ENCODE peak calls at places on chromosomes 2 and 18, in six cellular contexts. One of them, this sample, is unnamed.

GRCh38 chr2:105839793-105840192 is 95.1 kb downstream of the NCK2 start:
- DNase-seq in PC-3: no peak
- DNase-seq in hepatocyte: no peak
- DNase-seq in PC-9: no peak
- DNase-seq in GM23248: no peak
- DNase-seq in GM23338: no peak
- DNase-seq in this sample: no peak

GRCh38 chr18:45554070-45554767 is 61.1 kb upstream of the SLC14A2 start:
- DNase-seq in GM23338: no peak
- DNase-seq in PC-9: no peak
- DNase-seq in hepatocyte: no peak
- DNase-seq in PC-3: no peak
- DNase-seq in GM23248: no peak
- DNase-seq in this sample: no peak

GRCh38 chr2:61660511-61661388 is 122.6 kb upstream of the XPO1 start:
- DNase-seq in PC-3: peak; percentile 14
- DNase-seq in GM23248: no peak
- DNase-seq in hepatocyte: peak; percentile 14
- DNase-seq in PC-9: no peak
- DNase-seq in GM23338: no peak
- DNase-seq in this sample: no peak

GRCh38 chr18:67589325-67589724 is 72.8 kb upstream of the DSEL start:
- DNase-seq in GM23248: peak; percentile 10
- DNase-seq in PC-3: peak; percentile 54
- DNase-seq in PC-9: no peak
- DNase-seq in hepatocyte: no peak
- DNase-seq in GM23338: no peak
- DNase-seq in this sample: no peak

GRCh38 chr2:240465765-240466578 is 30.5 kb downstream of the GPC1 start:
- DNase-seq in GM23248: no peak
- DNase-seq in PC-9: no peak
- DNase-seq in PC-3: no peak
- DNase-seq in hepatocyte: peak; percentile 4
- DNase-seq in GM23338: no peak
- DNase-seq in this sample: no peak

GRCh38 chr2:164671664-164672396 is 50.5 kb upstream of the GRB14 start:
- DNase-seq in GM23248: peak; percentile 40
- DNase-seq in GM23338: no peak
- DNase-seq in PC-3: no peak
- DNase-seq in hepatocyte: no peak
- DNase-seq in PC-9: no peak
- DNase-seq in this sample: no peak

GRCh38 chr2:204681412-204681811 is 136.1 kb downstream of the PARD3B start:
- DNase-seq in hepatocyte: peak; percentile 10
- DNase-seq in PC-9: no peak
- DNase-seq in PC-3: no peak
- DNase-seq in GM23338: no peak
- DNase-seq in GM23248: peak; percentile 42
- DNase-seq in this sample: no peak

GRCh38 chr2:163155279-163155883 is 316.8 kb upstream of the KCNH7 start:
- DNase-seq in hepatocyte: peak; percentile 43
- DNase-seq in PC-9: peak; percentile 41
- DNase-seq in PC-3: peak; percentile 67
- DNase-seq in GM23338: peak; percentile 54
- DNase-seq in GM23248: peak; percentile 47
- DNase-seq in this sample: no peak

GRCh38 chr2:85248741-85249524 is 78.9 kb downstream of the TGOLN2 start:
- DNase-seq in hepatocyte: peak; percentile 68
- DNase-seq in GM23338: peak; percentile 61
- DNase-seq in PC-9: peak; percentile 96
- DNase-seq in GM23248: peak; percentile 90
- DNase-seq in PC-3: peak; percentile 92
- DNase-seq in this sample: no peak

GRCh38 chr18:46393230-46393629 is 263.8 kb downstream of the LOXHD1 start:
- DNase-seq in GM23248: no peak
- DNase-seq in GM23338: peak; percentile 81
- DNase-seq in PC-3: no peak
- DNase-seq in PC-9: no peak
- DNase-seq in hepatocyte: no peak
- DNase-seq in this sample: no peak

GRCh38 chr2:167293172-167293781 is 405.0 kb downstream of the XIRP2 start:
- DNase-seq in PC-3: peak; percentile 6
- DNase-seq in GM23338: peak; percentile 45
- DNase-seq in PC-9: no peak
- DNase-seq in GM23248: peak; percentile 49
- DNase-seq in hepatocyte: peak; percentile 35
- DNase-seq in this sample: no peak

GRCh38 chr2:127398239-127398590 is 10.4 kb upstream of the MAP3K2 start:
- DNase-seq in PC-9: peak; percentile 94
- DNase-seq in GM23248: peak; percentile 98
- DNase-seq in hepatocyte: peak; percentile 91
- DNase-seq in GM23338: no peak
- DNase-seq in PC-3: peak; percentile 97
- DNase-seq in this sample: no peak

GRCh38 chr2:25912851-25913695 is 34.8 kb upstream of the ASXL2 start:
- DNase-seq in PC-3: peak; percentile 8
- DNase-seq in PC-9: no peak
- DNase-seq in GM23338: peak; percentile 82
- DNase-seq in hepatocyte: no peak
- DNase-seq in GM23248: peak; percentile 65
- DNase-seq in this sample: no peak

GRCh38 chr2:74555610-74556103 is 1.1 kb downstream of the DOK1 start:
- DNase-seq in hepatocyte: no peak
- DNase-seq in GM23248: no peak
- DNase-seq in PC-9: no peak
- DNase-seq in GM23338: peak; percentile 36
- DNase-seq in PC-3: no peak
- DNase-seq in this sample: no peak

GRCh38 chr2:167932123-167932693 is 315.2 kb downstream of the STK39 start:
- DNase-seq in GM23248: no peak
- DNase-seq in PC-9: no peak
- DNase-seq in GM23338: no peak
- DNase-seq in hepatocyte: no peak
- DNase-seq in PC-3: no peak
- DNase-seq in this sample: no peak

GRCh38 chr18:55048892-55049291 is 89.6 kb upstream of the CCDC68 start:
- DNase-seq in PC-9: peak; percentile 57
- DNase-seq in GM23338: no peak
- DNase-seq in hepatocyte: no peak
- DNase-seq in PC-3: peak; percentile 79
- DNase-seq in GM23248: peak; percentile 83
- DNase-seq in this sample: no peak

GRCh38 chr2:84986018-84986417 is 15.1 kb downstream of the KCMF1 start:
- DNase-seq in GM23248: peak; percentile 32
- DNase-seq in PC-3: no peak
- DNase-seq in hepatocyte: no peak
- DNase-seq in PC-9: no peak
- DNase-seq in GM23338: no peak
- DNase-seq in this sample: no peak

GRCh38 chr2:46915281-46915810 is at the start of gene MCFD2:
- DNase-seq in PC-3: peak; percentile 20
- DNase-seq in GM23248: peak; percentile 72
- DNase-seq in hepatocyte: peak; percentile 55
- DNase-seq in GM23338: no peak
- DNase-seq in PC-9: no peak
- DNase-seq in this sample: no peak

GRCh38 chr2:7860693-7861092 is 821.2 kb upstream of the ID2 start:
- DNase-seq in GM23248: peak; percentile 48
- DNase-seq in PC-3: peak; percentile 34
- DNase-seq in PC-9: no peak
- DNase-seq in GM23338: no peak
- DNase-seq in hepatocyte: no peak
- DNase-seq in this sample: no peak

GRCh38 chr2:7857904-7858303 is 824.0 kb upstream of the ID2 start:
- DNase-seq in GM23338: no peak
- DNase-seq in GM23248: peak; percentile 90
- DNase-seq in PC-9: no peak
- DNase-seq in PC-3: peak; percentile 22
- DNase-seq in hepatocyte: no peak
- DNase-seq in this sample: no peak

GRCh38 chr2:7866104-7866503 is 815.8 kb upstream of the ID2 start:
- DNase-seq in GM23338: no peak
- DNase-seq in hepatocyte: no peak
- DNase-seq in PC-9: no peak
- DNase-seq in PC-3: no peak
- DNase-seq in GM23248: no peak
- DNase-seq in this sample: no peak

GRCh38 chr2:7866825-7867224 is 815.0 kb upstream of the ID2 start:
- DNase-seq in GM23248: no peak
- DNase-seq in PC-3: no peak
- DNase-seq in GM23338: no peak
- DNase-seq in hepatocyte: no peak
- DNase-seq in PC-9: no peak
- DNase-seq in this sample: no peak

GRCh38 chr2:7861910-7862702 is 819.8 kb upstream of the ID2 start:
- DNase-seq in PC-3: no peak
- DNase-seq in hepatocyte: no peak
- DNase-seq in PC-9: no peak
- DNase-seq in GM23338: no peak
- DNase-seq in GM23248: no peak
- DNase-seq in this sample: no peak
- TF ChIP-seq EZH2 in PC-3: no peak
- TF ChIP-seq EZH2 in hepatocyte: no peak
- TF ChIP-seq EZH2 in PC-9: no peak
- TF ChIP-seq EZH2 in GM23338: no peak
- TF ChIP-seq EZH2 in GM23248: no peak
- TF ChIP-seq EZH2 in this sample: no peak

DNA sequence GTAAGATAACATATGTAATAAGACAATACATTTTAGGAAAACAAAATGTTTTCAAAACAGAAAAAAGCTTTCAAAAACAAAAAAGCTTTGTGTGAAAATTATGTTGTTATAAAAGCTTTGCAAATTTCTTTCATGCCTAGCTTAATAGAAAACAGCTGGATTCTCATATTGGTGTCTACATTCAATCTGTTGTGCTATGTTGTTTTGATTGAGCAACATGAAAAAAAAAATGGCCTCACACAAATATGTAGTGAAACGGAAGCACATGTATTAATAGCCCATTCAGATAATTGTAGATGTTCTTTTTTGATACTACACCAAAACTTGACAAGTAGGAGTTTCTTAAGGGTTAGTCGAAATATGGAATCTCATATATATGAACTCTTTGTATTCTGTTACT is 197.5 kb downstream of the ZEB2 start:
- DNase-seq in PC-3: no peak
- DNase-seq in PC-9: no peak
- DNase-seq in hepatocyte: no peak
- DNase-seq in GM23338: no peak
- DNase-seq in GM23248: peak; percentile 58
- DNase-seq in this sample: no peak
- H3K79me2 ChIP-seq in PC-3: peaks cover 9% of the 10 kb centered on the region
- H3K79me2 ChIP-seq in PC-9: no peaks in the 10 kb centered on the region
- H3K79me2 ChIP-seq in hepatocyte: peaks cover 36% of the 10 kb centered on the region
- H3K79me2 ChIP-seq in GM23338: peaks cover 39% of the 10 kb centered on the region
- H3K79me2 ChIP-seq in GM23248: peaks cover 50% of the 10 kb centered on the region
- H3K79me2 ChIP-seq in this sample: no peaks in the 10 kb centered on the region

GRCh38 chr18:12842459-12843380 is 41.3 kb downstream of the PTPN2 start:
- DNase-seq in GM23338: peak; percentile 52
- DNase-seq in GM23248: no peak
- DNase-seq in hepatocyte: no peak
- DNase-seq in PC-9: no peak
- DNase-seq in PC-3: no peak
- DNase-seq in this sample: no peak

GRCh38 chr18:12839526-12840196 is 44.4 kb downstream of the PTPN2 start:
- DNase-seq in PC-9: no peak
- DNase-seq in GM23248: peak; percentile 42
- DNase-seq in PC-3: no peak
- DNase-seq in GM23338: no peak
- DNase-seq in hepatocyte: no peak
- DNase-seq in this sample: no peak

GRCh38 chr18:12841070-12841469 is 43.0 kb downstream of the PTPN2 start:
- DNase-seq in hepatocyte: no peak
- DNase-seq in PC-3: no peak
- DNase-seq in PC-9: no peak
- DNase-seq in GM23338: peak; percentile 30
- DNase-seq in GM23248: no peak
- DNase-seq in this sample: no peak

GRCh38 chr18:12840382-12840781 is 43.7 kb downstream of the PTPN2 start:
- DNase-seq in PC-9: no peak
- DNase-seq in hepatocyte: no peak
- DNase-seq in GM23338: no peak
- DNase-seq in GM23248: no peak
- DNase-seq in PC-3: no peak
- DNase-seq in this sample: no peak

GRCh38 chr18:12843420-12844346 is 40.4 kb downstream of the PTPN2 start:
- DNase-seq in hepatocyte: no peak
- DNase-seq in PC-9: no peak
- DNase-seq in GM23338: peak; percentile 30
- DNase-seq in GM23248: no peak
- DNase-seq in PC-3: no peak
- DNase-seq in this sample: no peak
- H3K4me2 ChIP-seq in hepatocyte: no peak overlapping the region
- H3K4me2 ChIP-seq in PC-9: no peak overlapping the region
- H3K4me2 ChIP-seq in GM23338: no peak overlapping the region
- H3K4me2 ChIP-seq in GM23248: no peak overlapping the region
- H3K4me2 ChIP-seq in PC-3: no peak overlapping the region
- H3K4me2 ChIP-seq in this sample: no peak overlapping the region

GRCh38 chr2:165793779-165794519 is at the start of gene GALNT3:
- DNase-seq in PC-9: peak; percentile 82
- DNase-seq in hepatocyte: peak; percentile 94
- DNase-seq in PC-3: peak; percentile 96
- DNase-seq in GM23248: peak; percentile 40
- DNase-seq in GM23338: peak; percentile 96
- DNase-seq in this sample: no peak
- TF ChIP-seq EZH2 in PC-9: no peak
- TF ChIP-seq EZH2 in hepatocyte: peak; percentile 13
- TF ChIP-seq EZH2 in PC-3: no peak
- TF ChIP-seq EZH2 in GM23248: no peak
- TF ChIP-seq EZH2 in GM23338: no peak
- TF ChIP-seq EZH2 in this sample: no peak

GRCh38 chr2:241505781-241506201 is 2.6 kb downstream of the STK25 start:
- DNase-seq in GM23248: peak; percentile 32
- DNase-seq in PC-9: no peak
- DNase-seq in hepatocyte: no peak
- DNase-seq in PC-3: no peak
- DNase-seq in GM23338: no peak
- DNase-seq in this sample: no peak
- H3K79me2 ChIP-seq in GM23248: peaks cover 72% of the 10 kb centered on the region
- H3K79me2 ChIP-seq in PC-9: peaks cover 53% of the 10 kb centered on the region
- H3K79me2 ChIP-seq in hepatocyte: peaks cover 71% of the 10 kb centered on the region
- H3K79me2 ChIP-seq in PC-3: peaks cover 66% of the 10 kb centered on the region
- H3K79me2 ChIP-seq in GM23338: peaks cover 67% of the 10 kb centered on the region
- H3K79me2 ChIP-seq in this sample: peaks cover 58% of the 10 kb centered on the region

This sample was measured in keratinocyte.